ENCODE peak calls at places on chromosomes 5 and 9, in seven cellular contexts. B, I, W, G, S, T and Y are unnamed samples. For H3K4me1, the result is how much of the 10 kb centered on the place peaks cover.

GRCh38 chr9:137138701-137139467 is at the start of gene GRIN1:
- DNase-seq in I (no peak), W (no peak), T (peak), B (peak), S (no peak), G (no peak), Y (peak)

GRCh38 chr5:102753889-102754498 is 1.1 kb upstream of the PAM start:
- DNase-seq in S (no peak), T (no peak), G (peak), B (no peak), W (no peak), I (no peak), Y (peak)

GRCh38 chr9:108894225-108894997 is 32.3 kb downstream of the ACTL7A start:
- DNase-seq in B (no peak), G (no peak), W (no peak), I (no peak), S (no peak), T (no peak), Y (peak)

GRCh38 chr9:126706698-126707053 is 92.9 kb downstream of the LMX1B start:
- DNase-seq in G (no peak), I (no peak), B (no peak), W (no peak), S (no peak), T (no peak), Y (no peak)

GRCh38 chr5:69444127-69444754 is 29.3 kb downstream of the MARVELD2 start:
- DNase-seq in G (no peak), S (no peak), W (no peak), B (no peak), T (no peak), I (no peak), Y (peak)

GRCh38 chr5:82295144-82295543 is 17.0 kb upstream of the RPS23 start:
- DNase-seq in B (no peak), T (no peak), W (no peak), G (no peak), I (peak), S (no peak), Y (no peak)

GRCh38 chr5:9850456-9850855 is 220.3 kb upstream of the TAS2R1 start:
- DNase-seq in B (no peak), S (no peak), W (no peak), T (no peak), I (no peak), G (no peak), Y (no peak)

GRCh38 chr9:136857166-136857565 is 5.0 kb downstream of the MAMDC4 start:
- DNase-seq in G (peak), B (no peak), T (no peak), S (peak), I (no peak), W (no peak), Y (no peak)

GRCh38 chr9:21996438-21996837 is 1.8 kb downstream of the CDKN2B-AS1 start:
- DNase-seq in S (no peak), I (no peak), B (no peak), G (no peak), W (no peak), T (no peak), Y (no peak)

GRCh38 chr5:57054671-57055070 is 102.7 kb upstream of the MIER3 start:
- DNase-seq in B (no peak), W (no peak), T (no peak), S (no peak), G (peak), I (no peak), Y (no peak)

GRCh38 chr5:406041-406440 is 36.9 kb upstream of the EXOC3 start:
- DNase-seq in I (no peak), T (peak), W (no peak), B (no peak), S (no peak), G (no peak), Y (no peak)

GRCh38 chr5:137035480-137035878 is 463.6 kb downstream of the SPOCK1 start:
- DNase-seq in T (no peak), W (no peak), I (no peak), S (no peak), G (no peak), B (no peak), Y (no peak)

GRCh38 chr9:21023861-21024260 is 7.6 kb downstream of the HACD4 start:
- DNase-seq in I (no peak), T (no peak), W (no peak), G (no peak), B (no peak), S (no peak), Y (no peak)

GRCh38 chr9:134057311-134057665 is 10.5 kb downstream of the BRD3 start:
- DNase-seq in G (no peak), S (no peak), B (no peak), W (no peak), I (no peak), T (no peak), Y (no peak)

GRCh38 chr5:142426129-142426641 is 101.4 kb upstream of the SPRY4 start:
- DNase-seq in B (no peak), G (no peak), W (no peak), T (no peak), I (no peak), S (peak), Y (no peak)

GRCh38 chr5:40871177-40871576 is 30.0 kb downstream of the CARD6 start:
- DNase-seq in G (no peak), T (no peak), W (no peak), B (no peak), S (no peak), I (no peak), Y (no peak)

GRCh38 chr9:36151306-36152210 is 15.0 kb downstream of the GLIPR2 start:
- DNase-seq in G (peak), B (peak), S (peak), T (no peak), W (peak), I (no peak), Y (no peak)

GRCh38 chr9:69877852-69878507 is 57.4 kb downstream of the CFAP95 start:
- DNase-seq in B (no peak), T (no peak), G (no peak), I (peak), S (no peak), W (no peak), Y (no peak)

GRCh38 chr5:9348296-9348996 is 197.4 kb downstream of the SEMA5A start:
- DNase-seq in I (no peak), G (no peak), S (no peak), B (no peak), T (no peak), W (no peak), Y (peak)

GRCh38 chr5:116421080-116421629 is 153.5 kb downstream of the SEMA6A start:
- DNase-seq in W (no peak), G (no peak), T (no peak), I (no peak), S (no peak), B (no peak), Y (no peak)

GRCh38 chr5:131634666-131634995 is 398 bp downstream of the RAPGEF6 start:
- DNase-seq in I (peak), S (peak), G (peak), W (no peak), B (peak), T (no peak), Y (peak)

GRCh38 chr5:123665822-123666371 is 153.9 kb downstream of the CSNK1G3 start:
- DNase-seq in I (peak), B (no peak), W (no peak), T (no peak), S (no peak), G (no peak), Y (no peak)

GRCh38 chr9:91422832-91423711 is 560 bp downstream of the NFIL3 start:
- DNase-seq in G (peak), T (peak), S (peak), B (peak), I (peak), W (peak), Y (peak)

GRCh38 chr9:138100711-138101349 is 223.2 kb downstream of the CACNA1B start:
- DNase-seq in G (peak), B (no peak), W (no peak), I (peak), T (no peak), S (no peak), Y (no peak)

GRCh38 chr5:143248391-143248790 is 155.1 kb downstream of the NR3C1 start:
- DNase-seq in I (no peak), B (no peak), T (no peak), W (no peak), S (no peak), G (no peak), Y (no peak)

GRCh38 chr9:135254176-135255032 is 166.9 kb downstream of the OLFM1 start:
- DNase-seq in B (no peak), I (no peak), T (no peak), W (no peak), S (no peak), G (no peak), Y (no peak)

GRCh38 chr5:101473483-101473882 is 570.4 kb upstream of the ST8SIA4 start:
- DNase-seq in S (no peak), G (no peak), T (no peak), B (no peak), W (no peak), I (no peak), Y (no peak)

GRCh38 chr5:115685966-115686691 is 60.3 kb upstream of the TMED7 start:
- DNase-seq in G (no peak), I (no peak), B (no peak), T (no peak), W (no peak), S (no peak), Y (no peak)

GRCh38 chr5:124923131-124923530 is 176.7 kb upstream of the ZNF608 start:
- DNase-seq in T (no peak), S (no peak), B (no peak), I (no peak), W (no peak), G (no peak), Y (no peak)

GRCh38 chr5:39420482-39421145 is 4.2 kb downstream of the DAB2 start:
- DNase-seq in T (peak), G (peak), W (peak), S (peak), B (no peak), I (no peak), Y (no peak)

GRCh38 chr5:16492398-16493175 is 27.0 kb upstream of the ZNF622 start:
- DNase-seq in G (peak), S (peak), B (no peak), W (peak), T (peak), I (peak), Y (peak)

GRCh38 chr9:118529624-118530214 is 825.5 kb downstream of the TLR4 start:
- DNase-seq in T (no peak), G (no peak), B (no peak), I (no peak), S (no peak), W (no peak), Y (no peak)

GRCh38 chr9:118538981-118539380 is 830.3 kb downstream of the BRINP1 start:
- DNase-seq in B (no peak), T (no peak), S (no peak), W (no peak), G (no peak), I (no peak), Y (no peak)

GRCh38 chr9:118533850-118534249 is 829.6 kb downstream of the TLR4 start:
- DNase-seq in G (no peak), I (no peak), W (no peak), T (no peak), B (no peak), S (no peak), Y (no peak)

GRCh38 chr9:118529210-118529609 is 825.0 kb downstream of the TLR4 start:
- DNase-seq in B (no peak), S (no peak), W (no peak), T (no peak), G (no peak), I (no peak), Y (no peak)

DNA sequence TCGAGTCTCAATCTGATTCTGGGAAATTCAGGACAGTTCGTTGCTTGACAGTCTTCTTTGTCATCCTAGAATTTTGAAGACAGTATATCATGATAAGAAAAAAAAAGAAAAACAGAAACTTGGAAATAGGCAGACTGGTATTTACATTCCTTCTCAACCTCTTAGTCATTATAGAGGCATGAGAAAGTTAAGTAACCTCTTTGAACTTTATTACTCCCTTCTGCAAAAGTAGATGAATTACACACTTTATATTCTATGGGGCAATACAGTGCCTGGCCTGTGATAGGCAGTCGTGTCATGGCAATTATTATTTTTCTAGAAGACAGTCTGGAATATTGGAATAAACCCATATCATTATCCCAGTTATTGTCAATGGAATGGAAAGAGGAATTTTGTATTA is 828.9 kb downstream of the TLR4 start:
- DNase-seq in G (no peak), W (no peak), B (no peak), S (no peak), T (no peak), I (no peak), Y (no peak)
- TF ChIP-seq CTCF in G (no peak), W (no peak), B (no peak), S (no peak), T (no peak), I (no peak), Y (no peak)

DNA sequence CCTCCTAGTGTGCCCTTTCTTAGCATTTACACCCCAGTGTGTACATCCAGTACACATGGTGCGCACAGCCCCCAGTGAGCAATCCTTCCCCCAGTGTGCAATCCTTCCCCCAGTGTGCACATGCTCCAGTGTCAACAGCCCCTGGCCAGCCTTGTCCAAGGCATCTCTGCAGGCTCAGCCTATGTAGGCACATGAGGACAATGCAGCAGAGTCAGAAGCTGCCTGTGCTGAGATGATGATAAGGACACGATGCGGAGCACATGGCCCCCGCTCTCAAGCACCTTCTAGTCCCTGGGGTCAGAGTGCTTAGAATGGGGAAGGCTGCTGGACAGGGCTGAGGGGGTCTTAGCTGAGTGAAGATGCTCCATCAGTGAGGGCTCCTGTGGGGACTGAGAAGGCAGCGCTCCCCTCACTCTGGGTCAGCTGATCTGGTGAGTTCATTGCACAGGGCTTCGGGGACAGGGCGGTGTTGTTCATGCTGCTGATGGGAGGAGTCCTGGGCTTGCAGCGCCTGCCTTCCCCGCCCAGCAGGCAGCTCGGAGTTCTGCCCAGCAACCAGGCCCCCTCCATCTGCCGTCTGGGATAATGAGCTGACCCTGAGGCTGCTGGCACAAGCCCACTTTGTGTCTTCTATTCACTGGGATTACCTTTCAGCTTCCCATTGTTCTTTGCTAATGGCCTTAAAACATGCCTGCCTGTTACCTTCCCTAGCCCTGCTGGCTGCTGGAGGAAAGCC is 70.0 kb downstream of the GADD45G start:
- DNase-seq in G (peak), S (no peak), I (no peak), B (no peak), W (no peak), T (no peak), Y (no peak)
- H3K4me1 ChIP-seq in G (under half), S (under half), I (under half), B (under half), W (half or more), T (under half), Y (under half)

GRCh38 chr5:4643190-4643589 is 496.9 kb upstream of the ADAMTS16 start:
- DNase-seq in W (no peak), G (no peak), B (no peak), S (no peak), T (no peak), I (no peak), Y (no peak)
- H3K4me3 ChIP-seq in W (no peak), G (no peak), B (no peak), S (no peak), T (no peak), I (no peak), Y (no peak)

DNA sequence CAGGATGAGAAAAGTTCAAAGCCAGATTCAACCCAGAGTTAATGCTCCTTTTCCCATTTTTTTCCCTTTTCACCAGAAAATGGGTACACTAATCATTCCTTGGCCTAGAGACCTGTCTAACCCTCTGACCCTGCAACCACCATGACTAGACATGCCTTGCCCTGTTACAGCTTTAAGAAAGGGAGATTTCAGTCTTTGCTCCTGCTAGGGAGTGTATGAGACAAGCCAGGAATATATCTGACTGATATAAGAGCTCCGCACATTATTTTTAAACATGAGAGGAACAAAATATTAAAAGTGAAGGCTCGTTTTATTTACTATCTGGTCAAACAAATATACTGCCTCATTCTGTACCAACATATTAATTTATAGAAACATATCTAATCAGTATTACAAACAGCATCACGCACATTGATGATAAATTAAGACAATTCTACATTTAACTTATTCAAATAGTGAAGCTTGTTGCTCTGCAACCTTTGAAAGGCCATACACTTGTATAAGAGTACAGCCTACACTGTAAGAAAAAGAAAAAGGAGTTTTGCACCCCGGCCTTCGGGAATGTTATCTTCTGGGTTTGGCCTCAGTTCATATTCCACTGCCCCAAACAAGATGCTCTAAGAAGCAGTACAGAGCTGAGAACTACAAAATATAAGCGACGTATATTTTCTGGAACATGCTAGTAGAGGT is 132.7 kb downstream of the FBXL17 start:
- DNase-seq in I (no peak), B (no peak), W (no peak), T (no peak), G (no peak), S (no peak), Y (no peak)
- TF ChIP-seq CTCF in I (no peak), B (no peak), W (no peak), T (no peak), G (no peak), S (no peak), Y (no peak)

GRCh38 chr5:172105811-172106210 is 82.2 kb downstream of the STK10 start:
- DNase-seq in I (no peak), W (no peak), G (no peak), B (no peak), T (no peak), S (no peak), Y (no peak)

GRCh38 chr5:172109749-172110148 is 78.3 kb downstream of the STK10 start:
- DNase-seq in I (no peak), G (no peak), B (no peak), T (no peak), W (no peak), S (no peak), Y (no peak)

GRCh38 chr5:172106511-172107356 is 81.3 kb downstream of the STK10 start:
- DNase-seq in T (peak), W (no peak), I (peak), G (peak), B (peak), S (peak), Y (peak)

GRCh38 chr5:172104801-172105701 is 83.0 kb downstream of the STK10 start:
- DNase-seq in S (no peak), W (no peak), T (no peak), G (no peak), I (no peak), B (no peak), Y (no peak)

DNA sequence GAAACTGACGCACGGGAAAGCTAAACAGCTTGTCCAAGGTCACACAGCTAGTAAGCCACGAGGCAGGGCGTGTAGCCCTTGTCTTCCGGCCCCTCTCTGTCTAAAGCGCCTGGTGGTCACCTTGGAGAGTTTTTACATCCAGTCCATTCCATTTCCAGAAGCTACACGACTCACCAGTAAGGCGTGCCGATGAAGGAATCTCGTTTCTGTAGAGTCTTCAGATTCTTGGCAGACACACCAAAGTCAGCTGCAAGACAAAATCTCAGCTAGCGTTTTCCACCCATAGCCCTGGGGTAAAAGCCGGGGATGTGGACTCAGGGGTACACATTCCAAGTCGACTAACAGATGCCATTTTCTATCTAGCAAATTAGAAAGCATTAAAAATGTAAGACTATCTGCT is 80.4 kb downstream of the STK10 start:
- DNase-seq in B (no peak), T (no peak), G (no peak), I (peak), W (no peak), S (no peak), Y (no peak)
- H3K4me1 ChIP-seq in B (under half), T (under half), G (under half), I (under half), W (under half), S (half or more), Y (under half)

DNA sequence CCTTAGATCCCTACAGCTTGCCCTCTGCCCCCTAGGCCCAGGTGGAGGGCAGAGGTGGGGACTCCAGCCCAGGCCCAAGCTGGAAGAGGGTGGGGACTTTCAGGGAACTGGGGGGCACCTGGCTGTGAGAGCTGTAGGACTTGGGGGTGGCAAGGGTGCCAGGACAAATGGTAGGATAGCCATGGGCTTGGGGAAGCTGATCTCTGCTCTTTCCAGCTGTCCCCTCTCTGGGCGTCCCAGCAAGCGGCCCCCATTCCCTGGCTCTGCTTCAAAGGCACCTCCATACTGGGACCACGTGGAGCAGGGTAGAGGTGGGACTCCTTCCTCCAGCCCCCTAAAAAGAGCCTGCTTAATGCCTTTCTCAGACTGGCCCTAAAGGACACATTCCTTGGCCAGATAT is 385 bp downstream of the LTC4S start:
- DNase-seq in I (no peak), T (no peak), B (no peak), G (no peak), W (peak), S (no peak), Y (no peak)
- H3K4me3 ChIP-seq in I (no peak), T (no peak), B (peak), G (no peak), W (no peak), S (no peak), Y (no peak)